ENCODE peak calls at places on chromosomes 16 and 17, in eight cellular contexts. One of them, this sample, is unnamed.

GRCh38 chr17:1082579-1082978 is 85.7 kb downstream of the TIMM22 start:
- DNase-seq in activated T-helper 1 cell treated with anti-CD3 and anti-CD28 coated beads, Interleukin-12 subunit alpha, Interleukin-12 subunit beta, Interleukin-2, Interleukin-4 antibody, amounts not matched to agents 30 ng/mL and 10 ng/mL and 1 ng/mL, durations not matched to agents 14 hours and 24 hours and 36 hours: no peak
- DNase-seq in aorta: no peak
- DNase-seq in NCI-H345: no peak
- DNase-seq in NCI-H446 treated with DMSO at 0.1 percent for 48 hours: no peak
- DNase-seq in globus pallidus: no peak
- DNase-seq in cardiac fibroblast: peak
- DNase-seq in ACHN: no peak
- DNase-seq in this sample: no peak

GRCh38 chr17:73201215-73202069 is 8.6 kb downstream of the COG1 start:
- DNase-seq in activated T-helper 1 cell treated with anti-CD3 and anti-CD28 coated beads, Interleukin-12 subunit alpha, Interleukin-12 subunit beta, Interleukin-2, Interleukin-4 antibody, amounts not matched to agents 30 ng/mL and 10 ng/mL and 1 ng/mL, durations not matched to agents 14 hours and 24 hours and 36 hours: no peak
- DNase-seq in aorta: no peak
- DNase-seq in NCI-H345: no peak
- DNase-seq in NCI-H446 treated with DMSO at 0.1 percent for 48 hours: no peak
- DNase-seq in globus pallidus: no peak
- DNase-seq in cardiac fibroblast: no peak
- DNase-seq in ACHN: no peak
- DNase-seq in this sample: no peak

GRCh38 chr17:78925662-78926555 is 722 bp upstream of the TIMP2 start:
- DNase-seq in activated T-helper 1 cell treated with anti-CD3 and anti-CD28 coated beads, Interleukin-12 subunit alpha, Interleukin-12 subunit beta, Interleukin-2, Interleukin-4 antibody, amounts not matched to agents 30 ng/mL and 10 ng/mL and 1 ng/mL, durations not matched to agents 14 hours and 24 hours and 36 hours: no peak
- DNase-seq in aorta: peak
- DNase-seq in NCI-H345: peak
- DNase-seq in NCI-H446 treated with DMSO at 0.1 percent for 48 hours: no peak
- DNase-seq in globus pallidus: no peak
- DNase-seq in cardiac fibroblast: peak
- DNase-seq in ACHN: peak
- DNase-seq in this sample: no peak

GRCh38 chr16:66585477-66586239 is 6.4 kb downstream of the CMTM2 start:
- DNase-seq in activated T-helper 1 cell treated with anti-CD3 and anti-CD28 coated beads, Interleukin-12 subunit alpha, Interleukin-12 subunit beta, Interleukin-2, Interleukin-4 antibody, amounts not matched to agents 30 ng/mL and 10 ng/mL and 1 ng/mL, durations not matched to agents 14 hours and 24 hours and 36 hours: no peak
- DNase-seq in aorta: no peak
- DNase-seq in NCI-H345: no peak
- DNase-seq in NCI-H446 treated with DMSO at 0.1 percent for 48 hours: no peak
- DNase-seq in globus pallidus: no peak
- DNase-seq in cardiac fibroblast: no peak
- DNase-seq in ACHN: no peak
- DNase-seq in this sample: no peak

GRCh38 chr16:25270577-25270976 is 12.9 kb upstream of the ZKSCAN2 start:
- DNase-seq in activated T-helper 1 cell treated with anti-CD3 and anti-CD28 coated beads, Interleukin-12 subunit alpha, Interleukin-12 subunit beta, Interleukin-2, Interleukin-4 antibody, amounts not matched to agents 30 ng/mL and 10 ng/mL and 1 ng/mL, durations not matched to agents 14 hours and 24 hours and 36 hours: no peak
- DNase-seq in aorta: no peak
- DNase-seq in NCI-H345: no peak
- DNase-seq in NCI-H446 treated with DMSO at 0.1 percent for 48 hours: no peak
- DNase-seq in globus pallidus: no peak
- DNase-seq in cardiac fibroblast: no peak
- DNase-seq in ACHN: no peak
- DNase-seq in this sample: no peak

GRCh38 chr17:82031303-82031884 is at the start of gene RAC3:
- DNase-seq in activated T-helper 1 cell treated with anti-CD3 and anti-CD28 coated beads, Interleukin-12 subunit alpha, Interleukin-12 subunit beta, Interleukin-2, Interleukin-4 antibody, amounts not matched to agents 30 ng/mL and 10 ng/mL and 1 ng/mL, durations not matched to agents 14 hours and 24 hours and 36 hours: no peak
- DNase-seq in aorta: no peak
- DNase-seq in NCI-H345: peak
- DNase-seq in NCI-H446 treated with DMSO at 0.1 percent for 48 hours: no peak
- DNase-seq in globus pallidus: no peak
- DNase-seq in cardiac fibroblast: peak
- DNase-seq in ACHN: peak
- DNase-seq in this sample: no peak

GRCh38 chr17:79563237-79564013 is 47.4 kb downstream of the RBFOX3 start:
- DNase-seq in activated T-helper 1 cell treated with anti-CD3 and anti-CD28 coated beads, Interleukin-12 subunit alpha, Interleukin-12 subunit beta, Interleukin-2, Interleukin-4 antibody, amounts not matched to agents 30 ng/mL and 10 ng/mL and 1 ng/mL, durations not matched to agents 14 hours and 24 hours and 36 hours: no peak
- DNase-seq in aorta: peak
- DNase-seq in NCI-H345: no peak
- DNase-seq in NCI-H446 treated with DMSO at 0.1 percent for 48 hours: no peak
- DNase-seq in globus pallidus: no peak
- DNase-seq in cardiac fibroblast: peak
- DNase-seq in ACHN: no peak
- DNase-seq in this sample: no peak

GRCh38 chr17:4475463-4475862 is 23.2 kb upstream of the SPNS2 start:
- DNase-seq in activated T-helper 1 cell treated with anti-CD3 and anti-CD28 coated beads, Interleukin-12 subunit alpha, Interleukin-12 subunit beta, Interleukin-2, Interleukin-4 antibody, amounts not matched to agents 30 ng/mL and 10 ng/mL and 1 ng/mL, durations not matched to agents 14 hours and 24 hours and 36 hours: no peak
- DNase-seq in aorta: no peak
- DNase-seq in NCI-H345: no peak
- DNase-seq in NCI-H446 treated with DMSO at 0.1 percent for 48 hours: no peak
- DNase-seq in globus pallidus: no peak
- DNase-seq in cardiac fibroblast: no peak
- DNase-seq in ACHN: no peak
- DNase-seq in this sample: no peak

GRCh38 chr16:29230671-29231091 is 175.8 kb downstream of the NPIPB11 start:
- DNase-seq in activated T-helper 1 cell treated with anti-CD3 and anti-CD28 coated beads, Interleukin-12 subunit alpha, Interleukin-12 subunit beta, Interleukin-2, Interleukin-4 antibody, amounts not matched to agents 30 ng/mL and 10 ng/mL and 1 ng/mL, durations not matched to agents 14 hours and 24 hours and 36 hours: no peak
- DNase-seq in aorta: peak
- DNase-seq in NCI-H345: no peak
- DNase-seq in NCI-H446 treated with DMSO at 0.1 percent for 48 hours: no peak
- DNase-seq in globus pallidus: no peak
- DNase-seq in cardiac fibroblast: peak
- DNase-seq in ACHN: no peak
- DNase-seq in this sample: no peak

GRCh38 chr17:7046127-7046724 is 2.3 kb upstream of the SLC16A11 start:
- DNase-seq in activated T-helper 1 cell treated with anti-CD3 and anti-CD28 coated beads, Interleukin-12 subunit alpha, Interleukin-12 subunit beta, Interleukin-2, Interleukin-4 antibody, amounts not matched to agents 30 ng/mL and 10 ng/mL and 1 ng/mL, durations not matched to agents 14 hours and 24 hours and 36 hours: no peak
- DNase-seq in aorta: no peak
- DNase-seq in NCI-H345: peak
- DNase-seq in NCI-H446 treated with DMSO at 0.1 percent for 48 hours: no peak
- DNase-seq in globus pallidus: no peak
- DNase-seq in cardiac fibroblast: no peak
- DNase-seq in ACHN: no peak
- DNase-seq in this sample: no peak

GRCh38 chr17:41682611-41683010 is 6.1 kb upstream of the EIF1 start:
- DNase-seq in activated T-helper 1 cell treated with anti-CD3 and anti-CD28 coated beads, Interleukin-12 subunit alpha, Interleukin-12 subunit beta, Interleukin-2, Interleukin-4 antibody, amounts not matched to agents 30 ng/mL and 10 ng/mL and 1 ng/mL, durations not matched to agents 14 hours and 24 hours and 36 hours: no peak
- DNase-seq in aorta: no peak
- DNase-seq in NCI-H345: no peak
- DNase-seq in NCI-H446 treated with DMSO at 0.1 percent for 48 hours: no peak
- DNase-seq in globus pallidus: no peak
- DNase-seq in cardiac fibroblast: no peak
- DNase-seq in ACHN: no peak
- DNase-seq in this sample: no peak

This sample was measured in Jurkat, Clone E6-1.